ENCODE peak calls at places on chromosomes 12 and 14, in four cellular contexts. One of them, this sample, is unnamed.
A peak's percentile ranks its signal among the peaks of the same experiment; 100 is the strongest.

GRCh38 chr12:92030618-92031017 is 115.0 kb downstream of the BTG1 start:
- DNase-seq in CD4-positive, alpha-beta T cell: peak; percentile 48
- DNase-seq in activated T-cell treated with anti-CD3 and anti-CD28 coated beads, Interleukin-2, amount 50 U/mL, for 48 hours: no peak
- DNase-seq in AG08395: no peak
- DNase-seq in this sample: peak; percentile 23

GRCh38 chr12:116687888-116688287 is 50.0 kb downstream of the SPRING1 start:
- DNase-seq in AG08395: no peak
- DNase-seq in activated T-cell treated with anti-CD3 and anti-CD28 coated beads, Interleukin-2, amount 50 U/mL, for 48 hours: peak; percentile 56
- DNase-seq in CD4-positive, alpha-beta T cell: no peak
- DNase-seq in this sample: no peak

GRCh38 chr12:2933586-2933985 is 25.6 kb upstream of the TEAD4 start:
- DNase-seq in activated T-cell treated with anti-CD3 and anti-CD28 coated beads, Interleukin-2, amount 50 U/mL, for 48 hours: no peak
- DNase-seq in AG08395: no peak
- DNase-seq in CD4-positive, alpha-beta T cell: no peak
- DNase-seq in this sample: no peak

GRCh38 chr14:35229495-35230089 is 62.6 kb upstream of the PSMA6 start:
- DNase-seq in activated T-cell treated with anti-CD3 and anti-CD28 coated beads, Interleukin-2, amount 50 U/mL, for 48 hours: no peak
- DNase-seq in CD4-positive, alpha-beta T cell: no peak
- DNase-seq in AG08395: no peak
- DNase-seq in this sample: no peak

GRCh38 chr12:4824415-4824814 is 85.3 kb upstream of the KCNA1 start:
- DNase-seq in CD4-positive, alpha-beta T cell: no peak
- DNase-seq in activated T-cell treated with anti-CD3 and anti-CD28 coated beads, Interleukin-2, amount 50 U/mL, for 48 hours: no peak
- DNase-seq in AG08395: peak; percentile 77
- DNase-seq in this sample: no peak

GRCh38 chr14:31084385-31084784 is 58.2 kb upstream of the STRN3 start:
- DNase-seq in AG08395: no peak
- DNase-seq in CD4-positive, alpha-beta T cell: no peak
- DNase-seq in activated T-cell treated with anti-CD3 and anti-CD28 coated beads, Interleukin-2, amount 50 U/mL, for 48 hours: no peak
- DNase-seq in this sample: no peak

GRCh38 chr12:12777056-12777455 is 8.4 kb upstream of the APOLD1 start:
- DNase-seq in activated T-cell treated with anti-CD3 and anti-CD28 coated beads, Interleukin-2, amount 50 U/mL, for 48 hours: no peak
- DNase-seq in AG08395: no peak
- DNase-seq in CD4-positive, alpha-beta T cell: no peak
- DNase-seq in this sample: no peak

GRCh38 chr12:118922405-118922804 is 58.9 kb upstream of the SRRM4 start:
- DNase-seq in CD4-positive, alpha-beta T cell: no peak
- DNase-seq in activated T-cell treated with anti-CD3 and anti-CD28 coated beads, Interleukin-2, amount 50 U/mL, for 48 hours: no peak
- DNase-seq in AG08395: no peak
- DNase-seq in this sample: no peak

GRCh38 chr12:72057330-72057911 is 118.8 kb downstream of the TPH2 start:
- DNase-seq in AG08395: no peak
- DNase-seq in CD4-positive, alpha-beta T cell: no peak
- DNase-seq in activated T-cell treated with anti-CD3 and anti-CD28 coated beads, Interleukin-2, amount 50 U/mL, for 48 hours: no peak
- DNase-seq in this sample: no peak